ENCODE peak calls at places on chromosomes 4 and X, in six cellular contexts. One of them, this sample, is unnamed.

GRCh38 chrX:7996851-7997250 is 69.6 kb upstream of the PNPLA4 start:
- DNase-seq in bronchial epithelial cell: no peak
- DNase-seq in adipocyte: no peak
- DNase-seq in neural progenitor cell: no peak
- DNase-seq in CD8-positive, alpha-beta memory T cell: no peak
- DNase-seq in activated CD4-positive, alpha-beta T cell treated with anti-CD3 and anti-CD28 coated beads, Interleukin-2, amount 50 U/mL, for 1 hour: no peak
- DNase-seq in this sample: no peak

GRCh38 chrX:9902651-9903050 is 64.5 kb upstream of the CLDN34 start:
- DNase-seq in bronchial epithelial cell: peak
- DNase-seq in adipocyte: peak
- DNase-seq in neural progenitor cell: no peak
- DNase-seq in CD8-positive, alpha-beta memory T cell: no peak
- DNase-seq in activated CD4-positive, alpha-beta T cell treated with anti-CD3 and anti-CD28 coated beads, Interleukin-2, amount 50 U/mL, for 1 hour: no peak
- DNase-seq in this sample: no peak

GRCh38 chrX:2145672-2146412 is 354.9 kb downstream of the DHRSX start:
- DNase-seq in bronchial epithelial cell: no peak
- DNase-seq in adipocyte: no peak
- DNase-seq in neural progenitor cell: no peak
- DNase-seq in CD8-positive, alpha-beta memory T cell: no peak
- DNase-seq in activated CD4-positive, alpha-beta T cell treated with anti-CD3 and anti-CD28 coated beads, Interleukin-2, amount 50 U/mL, for 1 hour: no peak
- DNase-seq in this sample: no peak

GRCh38 chr4:184108006-184108501 is 109.6 kb downstream of the ENPP6 start:
- DNase-seq in bronchial epithelial cell: no peak
- DNase-seq in adipocyte: no peak
- DNase-seq in neural progenitor cell: no peak
- DNase-seq in CD8-positive, alpha-beta memory T cell: no peak
- DNase-seq in activated CD4-positive, alpha-beta T cell treated with anti-CD3 and anti-CD28 coated beads, Interleukin-2, amount 50 U/mL, for 1 hour: no peak
- DNase-seq in this sample: no peak

GRCh38 chr4:109592367-109592766 is 32.3 kb downstream of the MCUB start:
- DNase-seq in bronchial epithelial cell: no peak
- DNase-seq in adipocyte: no peak
- DNase-seq in neural progenitor cell: no peak
- DNase-seq in CD8-positive, alpha-beta memory T cell: no peak
- DNase-seq in activated CD4-positive, alpha-beta T cell treated with anti-CD3 and anti-CD28 coated beads, Interleukin-2, amount 50 U/mL, for 1 hour: no peak
- DNase-seq in this sample: no peak

GRCh38 chr4:165324203-165324917 is 3.1 kb upstream of the MSMO1 start:
- DNase-seq in bronchial epithelial cell: no peak
- DNase-seq in adipocyte: no peak
- DNase-seq in neural progenitor cell: no peak
- DNase-seq in CD8-positive, alpha-beta memory T cell: no peak
- DNase-seq in activated CD4-positive, alpha-beta T cell treated with anti-CD3 and anti-CD28 coated beads, Interleukin-2, amount 50 U/mL, for 1 hour: no peak
- DNase-seq in this sample: no peak

GRCh38 chrX:32116047-32116446 is 1044.2 kb upstream of the FTHL17 start:
- DNase-seq in bronchial epithelial cell: no peak
- DNase-seq in adipocyte: no peak
- DNase-seq in neural progenitor cell: no peak
- DNase-seq in CD8-positive, alpha-beta memory T cell: no peak
- DNase-seq in activated CD4-positive, alpha-beta T cell treated with anti-CD3 and anti-CD28 coated beads, Interleukin-2, amount 50 U/mL, for 1 hour: no peak
- DNase-seq in this sample: no peak

GRCh38 chr4:181647396-181648107 is 595.6 kb upstream of the TENM3 start:
- DNase-seq in bronchial epithelial cell: no peak
- DNase-seq in adipocyte: peak
- DNase-seq in neural progenitor cell: peak
- DNase-seq in CD8-positive, alpha-beta memory T cell: no peak
- DNase-seq in activated CD4-positive, alpha-beta T cell treated with anti-CD3 and anti-CD28 coated beads, Interleukin-2, amount 50 U/mL, for 1 hour: no peak
- DNase-seq in this sample: no peak

GRCh38 chr4:136441629-136442282 is 1090.5 kb downstream of the PCDH18 start:
- DNase-seq in bronchial epithelial cell: no peak
- DNase-seq in adipocyte: no peak
- DNase-seq in neural progenitor cell: no peak
- DNase-seq in CD8-positive, alpha-beta memory T cell: no peak
- DNase-seq in activated CD4-positive, alpha-beta T cell treated with anti-CD3 and anti-CD28 coated beads, Interleukin-2, amount 50 U/mL, for 1 hour: no peak
- DNase-seq in this sample: no peak

GRCh38 chrX:13689519-13690211 is 737 bp downstream of the RAB9A start:
- DNase-seq in bronchial epithelial cell: peak
- DNase-seq in adipocyte: peak
- DNase-seq in neural progenitor cell: peak
- DNase-seq in CD8-positive, alpha-beta memory T cell: no peak
- DNase-seq in activated CD4-positive, alpha-beta T cell treated with anti-CD3 and anti-CD28 coated beads, Interleukin-2, amount 50 U/mL, for 1 hour: no peak
- DNase-seq in this sample: no peak

GRCh38 chr4:120723105-120723504 is 199.4 kb downstream of the PRDM5 start:
- DNase-seq in bronchial epithelial cell: no peak
- DNase-seq in adipocyte: no peak
- DNase-seq in neural progenitor cell: peak
- DNase-seq in CD8-positive, alpha-beta memory T cell: no peak
- DNase-seq in activated CD4-positive, alpha-beta T cell treated with anti-CD3 and anti-CD28 coated beads, Interleukin-2, amount 50 U/mL, for 1 hour: no peak
- DNase-seq in this sample: no peak

GRCh38 chr4:14856076-14856926 is 146.0 kb upstream of the CPEB2 start:
- DNase-seq in bronchial epithelial cell: peak
- DNase-seq in adipocyte: peak
- DNase-seq in neural progenitor cell: no peak
- DNase-seq in CD8-positive, alpha-beta memory T cell: no peak
- DNase-seq in activated CD4-positive, alpha-beta T cell treated with anti-CD3 and anti-CD28 coated beads, Interleukin-2, amount 50 U/mL, for 1 hour: no peak
- DNase-seq in this sample: peak

GRCh38 chr4:24796632-24797031 is 1.3 kb downstream of the SOD3 start:
- DNase-seq in bronchial epithelial cell: no peak
- DNase-seq in adipocyte: peak
- DNase-seq in neural progenitor cell: no peak
- DNase-seq in CD8-positive, alpha-beta memory T cell: no peak
- DNase-seq in activated CD4-positive, alpha-beta T cell treated with anti-CD3 and anti-CD28 coated beads, Interleukin-2, amount 50 U/mL, for 1 hour: no peak
- DNase-seq in this sample: no peak

GRCh38 chr4:52250124-52250523 is 199.0 kb downstream of the SPATA18 start:
- DNase-seq in bronchial epithelial cell: no peak
- DNase-seq in adipocyte: peak
- DNase-seq in neural progenitor cell: no peak
- DNase-seq in CD8-positive, alpha-beta memory T cell: no peak
- DNase-seq in activated CD4-positive, alpha-beta T cell treated with anti-CD3 and anti-CD28 coated beads, Interleukin-2, amount 50 U/mL, for 1 hour: no peak
- DNase-seq in this sample: no peak

GRCh38 chr4:176277162-176277904 is 8.3 kb upstream of the ASB5 start:
- DNase-seq in bronchial epithelial cell: peak
- DNase-seq in adipocyte: peak
- DNase-seq in neural progenitor cell: peak
- DNase-seq in CD8-positive, alpha-beta memory T cell: peak
- DNase-seq in activated CD4-positive, alpha-beta T cell treated with anti-CD3 and anti-CD28 coated beads, Interleukin-2, amount 50 U/mL, for 1 hour: peak
- DNase-seq in this sample: no peak

GRCh38 chr4:187357861-187358260 is 634.2 kb upstream of the FAT1 start:
- DNase-seq in bronchial epithelial cell: no peak
- DNase-seq in adipocyte: no peak
- DNase-seq in neural progenitor cell: no peak
- DNase-seq in CD8-positive, alpha-beta memory T cell: no peak
- DNase-seq in activated CD4-positive, alpha-beta T cell treated with anti-CD3 and anti-CD28 coated beads, Interleukin-2, amount 50 U/mL, for 1 hour: no peak
- DNase-seq in this sample: no peak

GRCh38 chrX:140712413-140713173 is 3.0 kb downstream of the LINC00632 start:
- DNase-seq in bronchial epithelial cell: peak
- DNase-seq in adipocyte: peak
- DNase-seq in neural progenitor cell: peak
- DNase-seq in CD8-positive, alpha-beta memory T cell: no peak
- DNase-seq in activated CD4-positive, alpha-beta T cell treated with anti-CD3 and anti-CD28 coated beads, Interleukin-2, amount 50 U/mL, for 1 hour: peak
- DNase-seq in this sample: no peak

GRCh38 chr4:5998333-5998936 is 19.8 kb downstream of the C4orf50 start:
- DNase-seq in bronchial epithelial cell: peak
- DNase-seq in adipocyte: peak
- DNase-seq in neural progenitor cell: peak
- DNase-seq in CD8-positive, alpha-beta memory T cell: no peak
- DNase-seq in activated CD4-positive, alpha-beta T cell treated with anti-CD3 and anti-CD28 coated beads, Interleukin-2, amount 50 U/mL, for 1 hour: peak
- DNase-seq in this sample: peak

GRCh38 chrX:8607326-8607725 is 124.6 kb downstream of the ANOS1 start:
- DNase-seq in bronchial epithelial cell: peak
- DNase-seq in adipocyte: no peak
- DNase-seq in neural progenitor cell: no peak
- DNase-seq in CD8-positive, alpha-beta memory T cell: no peak
- DNase-seq in activated CD4-positive, alpha-beta T cell treated with anti-CD3 and anti-CD28 coated beads, Interleukin-2, amount 50 U/mL, for 1 hour: no peak
- DNase-seq in this sample: no peak

GRCh38 chr4:1210971-1211370 is 38.0 kb downstream of the CTBP1 start:
- DNase-seq in bronchial epithelial cell: no peak
- DNase-seq in adipocyte: no peak
- DNase-seq in neural progenitor cell: no peak
- DNase-seq in CD8-positive, alpha-beta memory T cell: peak
- DNase-seq in activated CD4-positive, alpha-beta T cell treated with anti-CD3 and anti-CD28 coated beads, Interleukin-2, amount 50 U/mL, for 1 hour: no peak
- DNase-seq in this sample: no peak

GRCh38 chr4:148007789-148008188 is 275.9 kb downstream of the ARHGAP10 start:
- DNase-seq in bronchial epithelial cell: no peak
- DNase-seq in adipocyte: no peak
- DNase-seq in neural progenitor cell: no peak
- DNase-seq in CD8-positive, alpha-beta memory T cell: no peak
- DNase-seq in activated CD4-positive, alpha-beta T cell treated with anti-CD3 and anti-CD28 coated beads, Interleukin-2, amount 50 U/mL, for 1 hour: no peak
- DNase-seq in this sample: no peak

GRCh38 chr4:76765473-76766183 is 132.3 kb downstream of the SOWAHB start:
- DNase-seq in bronchial epithelial cell: no peak
- DNase-seq in adipocyte: no peak
- DNase-seq in neural progenitor cell: no peak
- DNase-seq in CD8-positive, alpha-beta memory T cell: no peak
- DNase-seq in activated CD4-positive, alpha-beta T cell treated with anti-CD3 and anti-CD28 coated beads, Interleukin-2, amount 50 U/mL, for 1 hour: no peak
- DNase-seq in this sample: no peak